ENCODE peak calls at places on chromosomes 1 and 21, in six cellular contexts. M, B, O, T, N and D are unnamed samples.

GRCh38 chr1:13642306-13643004 is 57.5 kb upstream of the PRDM2 start:
- DNase-seq in N (no peak), T (no peak), B (peak), O (no peak), M (no peak), D (no peak)

GRCh38 chr1:20729155-20729931 is 3.2 kb downstream of the SH2D5 start:
- DNase-seq in B (no peak), T (no peak), M (no peak), N (no peak), O (peak), D (no peak)

GRCh38 chr1:218108034-218108433 is 177.1 kb upstream of the RRP15 start:
- DNase-seq in B (no peak), N (no peak), M (no peak), O (no peak), T (no peak), D (no peak)

GRCh38 chr1:244712669-244713068 is 59.7 kb downstream of the DESI2 start:
- DNase-seq in M (no peak), B (no peak), T (no peak), N (no peak), O (no peak), D (no peak)

GRCh38 chr1:14940285-14940890 is 213.2 kb upstream of the TMEM51 start:
- DNase-seq in B (no peak), T (no peak), O (no peak), N (no peak), M (no peak), D (no peak)

GRCh38 chr1:179083031-179083345 is 1.1 kb downstream of the TOR3A start:
- DNase-seq in N (no peak), T (no peak), B (peak), M (no peak), O (no peak), D (no peak)

GRCh38 chr1:214967865-214968575 is 114.5 kb upstream of the KCNK2 start:
- DNase-seq in M (no peak), N (no peak), B (no peak), O (no peak), T (no peak), D (no peak)

GRCh38 chr1:12201343-12202189 is 28.3 kb upstream of the VPS13D start:
- DNase-seq in T (no peak), M (no peak), B (no peak), N (no peak), O (no peak), D (no peak)

GRCh38 chr1:151512326-151512725 is 1.1 kb downstream of the CGN start:
- DNase-seq in O (no peak), M (no peak), B (no peak), T (no peak), N (no peak), D (no peak)

GRCh38 chr1:30478799-30479198 is 244.6 kb downstream of the MATN1 start:
- DNase-seq in B (no peak), M (no peak), N (no peak), T (no peak), O (peak), D (no peak)

GRCh38 chr1:101174722-101175121 is 62.1 kb upstream of the S1PR1 start:
- DNase-seq in T (no peak), B (no peak), N (no peak), M (peak), O (no peak), D (no peak)

GRCh38 chr1:18945401-18945849 is 11.1 kb downstream of the IFFO2 start:
- DNase-seq in B (no peak), T (peak), O (no peak), M (no peak), N (no peak), D (no peak)

GRCh38 chr1:235423214-235423652 is 56.0 kb downstream of the TBCE start:
- DNase-seq in O (no peak), B (no peak), T (no peak), M (no peak), N (no peak), D (no peak)

GRCh38 chr1:207869859-207870258 is 41.1 kb downstream of the CD34 start:
- DNase-seq in B (no peak), N (no peak), O (no peak), M (no peak), T (no peak), D (no peak)
- H3K4me3 ChIP-seq in B (no peak), N (no peak), O (no peak), M (no peak), T (no peak), D (no peak)

DNA sequence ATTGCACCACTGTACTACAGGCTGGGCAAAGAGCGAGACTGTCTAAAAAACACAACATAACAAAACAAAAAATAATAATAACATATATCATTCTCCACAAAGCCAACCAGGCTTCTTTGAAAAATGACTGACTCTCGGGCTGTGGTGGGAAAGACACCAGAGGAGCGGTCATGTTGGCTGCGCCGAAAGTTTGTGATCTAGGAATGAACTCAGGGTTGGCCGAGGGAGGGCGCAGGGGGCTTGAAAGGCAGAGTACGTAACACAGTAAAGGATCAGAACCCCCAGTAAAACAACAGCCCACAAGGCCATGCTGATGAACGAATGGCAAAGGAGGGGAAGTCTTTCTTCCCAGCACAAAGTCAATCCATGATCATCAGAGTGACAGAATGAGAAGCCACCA is 4.7 kb downstream of the SLC35E2B start:
- DNase-seq in O (no peak), B (no peak), T (no peak), M (no peak), N (no peak), D (no peak)
- H3K27ac ChIP-seq in O (no peak), B (no peak), T (no peak), M (peak), N (no peak), D (no peak)

GRCh38 chr1:226002667-226003501 is 3.7 kb upstream of the SDE2 start:
- DNase-seq in M (no peak), T (peak), O (peak), N (peak), B (no peak), D (peak)
- H3K4me3 ChIP-seq in M (no peak), T (no peak), O (peak), N (peak), B (no peak), D (no peak)

GRCh38 chr21:41480086-41480690 is 27.8 kb downstream of the TMPRSS2 start:
- DNase-seq in M (no peak), B (no peak), O (peak), N (no peak), T (no peak), D (peak)
- H3K27ac ChIP-seq in M (no peak), B (no peak), O (peak), N (no peak), T (no peak), D (peak)

DNA sequence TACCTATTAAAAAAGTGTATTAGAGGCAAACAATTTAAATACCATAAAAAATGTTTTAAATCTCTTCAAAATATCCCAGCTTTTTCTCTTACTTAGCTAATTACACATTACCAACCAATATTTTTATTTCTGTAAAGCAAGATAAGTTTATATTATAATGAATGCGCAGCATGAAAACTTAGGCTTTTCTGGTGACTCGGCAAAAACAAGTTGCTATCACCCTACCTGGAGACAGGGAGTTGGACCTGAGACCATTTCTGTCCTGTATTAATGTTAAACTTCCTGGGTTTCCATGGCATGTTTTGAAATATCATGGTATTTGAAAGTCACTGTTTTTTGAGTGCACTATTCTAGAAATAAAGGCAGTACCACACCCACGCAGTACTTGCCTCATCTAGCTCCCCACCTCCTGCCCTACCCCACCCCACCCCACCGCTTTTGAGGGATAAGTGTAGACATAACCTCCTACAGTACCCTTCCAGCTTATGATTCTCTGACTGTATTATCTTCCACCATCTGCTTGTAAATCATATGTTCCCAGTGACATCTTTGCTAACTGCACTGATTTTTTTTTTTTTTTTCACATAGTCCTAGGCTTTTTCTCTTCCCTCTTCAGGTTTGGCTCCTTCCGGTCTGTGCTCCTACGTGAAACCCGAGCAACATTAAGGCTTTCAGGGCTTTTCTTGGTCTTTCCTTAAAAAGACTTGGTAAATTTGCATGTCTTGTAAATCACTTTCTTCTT is 77.5 kb downstream of the PHTF1 start:
- DNase-seq in N (no peak), O (no peak), B (no peak), T (no peak), M (no peak), D (no peak)
- H3K4me3 ChIP-seq in N (no peak), O (no peak), B (no peak), T (no peak), M (no peak), D (no peak)